ENCODE peak calls at places on chromosome 2, in five cellular contexts. One of them, this sample, is unnamed.

GRCh38 chr2:203871371-203871983 is 3.9 kb downstream of the CTLA4 start:
- DNase-seq in kidney epithelial cell: no peak
- DNase-seq in stimulated activated CD8-positive, alpha-beta memory T cell treated with anti-CD3 and anti-CD28 coated beads, Interleukin-7, amount 100 ng/mL, for 1 hour: no peak
- DNase-seq in DND-41: no peak
- DNase-seq in NCI-H774: no peak
- DNase-seq in this sample: no peak

GRCh38 chr2:224910535-224910934 is 131.7 kb downstream of the DOCK10 start:
- DNase-seq in NCI-H774: no peak
- DNase-seq in kidney epithelial cell: no peak
- DNase-seq in DND-41: no peak
- DNase-seq in stimulated activated CD8-positive, alpha-beta memory T cell treated with anti-CD3 and anti-CD28 coated beads, Interleukin-7, amount 100 ng/mL, for 1 hour: no peak
- DNase-seq in this sample: no peak

GRCh38 chr2:41061371-41061770 is 609.5 kb upstream of the SLC8A1 start:
- DNase-seq in DND-41: peak
- DNase-seq in stimulated activated CD8-positive, alpha-beta memory T cell treated with anti-CD3 and anti-CD28 coated beads, Interleukin-7, amount 100 ng/mL, for 1 hour: no peak
- DNase-seq in kidney epithelial cell: peak
- DNase-seq in NCI-H774: no peak
- DNase-seq in this sample: no peak

GRCh38 chr2:236639461-236639860 is 69.8 kb downstream of the ACKR3 start:
- DNase-seq in kidney epithelial cell: no peak
- DNase-seq in NCI-H774: no peak
- DNase-seq in DND-41: no peak
- DNase-seq in stimulated activated CD8-positive, alpha-beta memory T cell treated with anti-CD3 and anti-CD28 coated beads, Interleukin-7, amount 100 ng/mL, for 1 hour: no peak
- DNase-seq in this sample: no peak

GRCh38 chr2:23380562-23381065 is 4.4 kb upstream of the KLHL29 start:
- DNase-seq in stimulated activated CD8-positive, alpha-beta memory T cell treated with anti-CD3 and anti-CD28 coated beads, Interleukin-7, amount 100 ng/mL, for 1 hour: no peak
- DNase-seq in NCI-H774: peak
- DNase-seq in DND-41: peak
- DNase-seq in kidney epithelial cell: no peak
- DNase-seq in this sample: peak

GRCh38 chr2:72745679-72746368 is 80.0 kb downstream of the EXOC6B start:
- DNase-seq in DND-41: no peak
- DNase-seq in NCI-H774: peak
- DNase-seq in kidney epithelial cell: no peak
- DNase-seq in stimulated activated CD8-positive, alpha-beta memory T cell treated with anti-CD3 and anti-CD28 coated beads, Interleukin-7, amount 100 ng/mL, for 1 hour: no peak
- DNase-seq in this sample: peak

GRCh38 chr2:26768759-26769500 is 4.8 kb downstream of the SLC35F6 start:
- DNase-seq in NCI-H774: no peak
- DNase-seq in DND-41: no peak
- DNase-seq in kidney epithelial cell: no peak
- DNase-seq in stimulated activated CD8-positive, alpha-beta memory T cell treated with anti-CD3 and anti-CD28 coated beads, Interleukin-7, amount 100 ng/mL, for 1 hour: no peak
- DNase-seq in this sample: no peak

GRCh38 chr2:25976884-25977741 is 5.2 kb downstream of the KIF3C start:
- DNase-seq in kidney epithelial cell: peak
- DNase-seq in NCI-H774: no peak
- DNase-seq in DND-41: no peak
- DNase-seq in stimulated activated CD8-positive, alpha-beta memory T cell treated with anti-CD3 and anti-CD28 coated beads, Interleukin-7, amount 100 ng/mL, for 1 hour: no peak
- DNase-seq in this sample: no peak

GRCh38 chr2:16165518-16166326 is 225.4 kb downstream of the MYCN start:
- DNase-seq in kidney epithelial cell: no peak
- DNase-seq in NCI-H774: no peak
- DNase-seq in DND-41: no peak
- DNase-seq in stimulated activated CD8-positive, alpha-beta memory T cell treated with anti-CD3 and anti-CD28 coated beads, Interleukin-7, amount 100 ng/mL, for 1 hour: no peak
- DNase-seq in this sample: no peak

GRCh38 chr2:101818531-101819451 is 121.3 kb downstream of the MAP4K4 start:
- DNase-seq in NCI-H774: no peak
- DNase-seq in DND-41: no peak
- DNase-seq in kidney epithelial cell: no peak
- DNase-seq in stimulated activated CD8-positive, alpha-beta memory T cell treated with anti-CD3 and anti-CD28 coated beads, Interleukin-7, amount 100 ng/mL, for 1 hour: no peak
- DNase-seq in this sample: no peak

This sample was measured in DMS153.